ENCODE peak calls at places on chromosome 6, in five cellular contexts. D, N, A, K and P are unnamed samples.

GRCh38 chr6:148064406-148065134 is 278.1 kb upstream of the SASH1 start:
- DNase-seq in D (no peak), N (no peak), A (no peak), K (no peak), P (no peak)

GRCh38 chr6:144320746-144321145 is 35.6 kb downstream of the UTRN start:
- DNase-seq in D (no peak), N (no peak), A (no peak), K (no peak), P (no peak)

GRCh38 chr6:149330133-149330532 is 12.6 kb downstream of the TAB2 start:
- DNase-seq in D (no peak), N (no peak), A (no peak), K (no peak), P (no peak)

GRCh38 chr6:113969888-113970807 is 800 bp downstream of the HDAC2 start:
- DNase-seq in D (peak), N (peak), A (peak), K (peak), P (peak)

GRCh38 chr6:35970181-35970580 is 49.3 kb upstream of the SRPK1 start:
- DNase-seq in D (no peak), N (no peak), A (no peak), K (no peak), P (no peak)

GRCh38 chr6:9056556-9056955 is 621.2 kb upstream of the SLC35B3 start:
- DNase-seq in D (no peak), N (no peak), A (no peak), K (no peak), P (peak)

GRCh38 chr6:21914121-21914973 is 320.8 kb downstream of the SOX4 start:
- DNase-seq in D (peak), N (peak), A (no peak), K (peak), P (no peak)

GRCh38 chr6:34381086-34381485 is 11.4 kb downstream of the NUDT3 start:
- DNase-seq in D (no peak), N (no peak), A (no peak), K (no peak), P (no peak)

GRCh38 chr6:95249176-95249575 is 328.2 kb upstream of the MANEA start:
- DNase-seq in D (no peak), N (no peak), A (no peak), K (no peak), P (no peak)

GRCh38 chr6:34359438-34360158 is 32.9 kb downstream of the NUDT3 start:
- DNase-seq in D (no peak), N (no peak), A (no peak), K (no peak), P (no peak)

GRCh38 chr6:6884193-6884627 is 223.6 kb upstream of the RREB1 start:
- DNase-seq in D (no peak), N (no peak), A (no peak), K (no peak), P (no peak)

GRCh38 chr6:112310439-112311154 is 36.5 kb upstream of the RFPL4B start:
- DNase-seq in D (no peak), N (no peak), A (no peak), K (no peak), P (no peak)

GRCh38 chr6:56144538-56145324 is 102.6 kb downstream of the COL21A1 start:
- DNase-seq in D (no peak), N (no peak), A (no peak), K (no peak), P (no peak)

GRCh38 chr6:12149944-12150510 is 137.9 kb downstream of the HIVEP1 start:
- DNase-seq in D (no peak), N (no peak), A (no peak), K (no peak), P (no peak)

GRCh38 chr6:17336425-17336824 is 55.3 kb downstream of the RBM24 start:
- DNase-seq in D (no peak), N (no peak), A (no peak), K (no peak), P (no peak)

GRCh38 chr6:10478187-10479040 is 42.7 kb upstream of the GCNT2 start:
- DNase-seq in D (no peak), N (no peak), A (no peak), K (no peak), P (no peak)

GRCh38 chr6:157762636-157763035 is 60.4 kb upstream of the SNX9 start:
- DNase-seq in D (no peak), N (no peak), A (peak), K (no peak), P (peak)

GRCh38 chr6:55980627-55981211 is 105.3 kb upstream of the BMP5 start:
- DNase-seq in D (no peak), N (no peak), A (no peak), K (peak), P (peak)

GRCh38 chr6:105178636-105179035 is 1.2 kb downstream of the POPDC3 start:
- DNase-seq in D (no peak), N (no peak), A (no peak), K (no peak), P (no peak)

GRCh38 chr6:105179244-105180065 is at the start of gene POPDC3:
- DNase-seq in D (no peak), N (no peak), A (peak), K (no peak), P (peak)

GRCh38 chr6:105177521-105177920 is 2.3 kb downstream of the POPDC3 start:
- DNase-seq in D (no peak), N (no peak), A (no peak), K (no peak), P (no peak)

GRCh38 chr6:105174512-105174911 is 5.3 kb downstream of the POPDC3 start:
- DNase-seq in D (no peak), N (no peak), A (no peak), K (no peak), P (no peak)

GRCh38 chr6:105178110-105178509 is 1.7 kb downstream of the POPDC3 start:
- DNase-seq in D (no peak), N (no peak), A (no peak), K (no peak), P (no peak)
- H3K27ac ChIP-seq in D (no peak), N (no peak), A (no peak), K (no peak), P (no peak)

DNA sequence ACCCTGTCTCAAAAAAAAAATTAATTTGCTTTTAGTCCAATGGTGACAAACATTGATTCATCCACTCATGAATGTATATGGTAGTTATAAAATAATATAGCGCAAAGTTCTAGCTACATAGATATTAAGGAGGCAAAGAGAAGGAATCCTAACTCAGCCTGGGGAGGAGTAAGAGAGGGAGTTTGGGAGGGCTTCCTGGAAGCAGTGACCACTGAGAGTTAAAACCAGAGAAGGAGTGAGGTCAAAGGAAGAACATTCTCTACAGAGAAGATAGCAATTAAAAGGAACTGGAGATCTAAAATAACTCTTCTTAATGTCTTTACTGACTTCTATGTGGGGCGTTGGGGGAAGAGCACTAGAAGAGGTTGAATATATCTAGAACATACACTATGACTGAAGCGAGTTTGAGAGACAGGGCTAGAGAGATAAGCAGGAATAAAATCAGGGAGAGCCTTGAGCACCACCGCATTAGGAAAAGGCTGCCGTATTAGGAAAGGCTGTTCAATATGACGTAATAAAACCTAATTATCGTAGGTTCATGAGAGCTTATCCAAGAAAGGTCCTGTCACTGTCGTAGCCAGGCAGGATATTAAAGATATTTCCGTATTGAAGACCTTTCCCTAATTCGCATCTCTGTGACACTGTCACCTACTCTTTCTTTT is 81.8 kb upstream of the CNKSR3 start:
- DNase-seq in D (no peak), N (no peak), A (no peak), K (no peak), P (no peak)
- TF ChIP-seq CTCF in D (no peak), N (no peak), A (no peak), K (no peak), P (no peak)

GRCh38 chr6:79543886-79544285 is 6.7 kb upstream of the LCA5 start:
- DNase-seq in D (no peak), N (no peak), A (no peak), K (no peak), P (no peak)

GRCh38 chr6:79546186-79546585 is 9.0 kb upstream of the LCA5 start:
- DNase-seq in D (no peak), N (no peak), A (no peak), K (no peak), P (no peak)

GRCh38 chr6:79543411-79543810 is 6.2 kb upstream of the LCA5 start:
- DNase-seq in D (no peak), N (no peak), A (no peak), K (no peak), P (no peak)

GRCh38 chr6:79544939-79545450 is 7.8 kb upstream of the LCA5 start:
- DNase-seq in D (peak), N (no peak), A (peak), K (peak), P (peak)

DNA sequence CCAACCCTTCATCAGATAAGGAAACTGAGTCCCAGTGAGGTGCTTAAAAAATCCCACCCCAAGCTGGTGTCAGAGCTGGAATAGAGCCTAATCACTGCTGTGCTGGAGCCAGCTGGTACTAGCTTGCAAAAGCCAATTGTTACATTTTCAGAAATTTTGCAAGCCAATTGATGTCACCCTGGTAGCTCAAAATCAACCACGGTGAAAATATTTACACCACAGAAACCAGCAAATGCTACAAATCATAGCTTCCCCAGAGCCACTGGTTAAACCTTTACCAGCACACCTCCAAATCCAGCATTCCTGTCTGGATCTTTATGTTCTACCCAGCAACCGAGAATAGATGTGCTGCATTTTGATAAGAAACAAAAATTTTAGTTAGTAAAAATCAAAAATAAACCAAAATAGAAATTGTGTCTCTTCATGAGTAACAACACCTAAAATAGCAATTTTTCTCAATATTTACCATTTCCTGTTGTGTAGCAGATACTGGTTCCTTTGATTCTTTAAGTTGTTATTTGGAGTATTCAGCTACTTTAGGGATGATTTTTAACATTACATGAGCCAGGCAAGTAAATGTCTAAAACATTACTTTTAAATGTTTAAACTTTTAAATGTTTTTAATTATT is 7.2 kb upstream of the LCA5 start:
- DNase-seq in D (no peak), N (no peak), A (no peak), K (no peak), P (no peak)
- H3K27ac ChIP-seq in D (peak), N (no peak), A (no peak), K (peak), P (no peak)

GRCh38 chr6:42877695-42878094 is 1.7 kb upstream of the RPL7L1 start:
- DNase-seq in D (no peak), N (no peak), A (no peak), K (no peak), P (no peak)

GRCh38 chr6:42879372-42880239 is at the start of gene RPL7L1:
- DNase-seq in D (peak), N (peak), A (peak), K (peak), P (peak)
- TF ChIP-seq CTCF in D (no peak), N (no peak), A (no peak), K (no peak), P (peak)

DNA sequence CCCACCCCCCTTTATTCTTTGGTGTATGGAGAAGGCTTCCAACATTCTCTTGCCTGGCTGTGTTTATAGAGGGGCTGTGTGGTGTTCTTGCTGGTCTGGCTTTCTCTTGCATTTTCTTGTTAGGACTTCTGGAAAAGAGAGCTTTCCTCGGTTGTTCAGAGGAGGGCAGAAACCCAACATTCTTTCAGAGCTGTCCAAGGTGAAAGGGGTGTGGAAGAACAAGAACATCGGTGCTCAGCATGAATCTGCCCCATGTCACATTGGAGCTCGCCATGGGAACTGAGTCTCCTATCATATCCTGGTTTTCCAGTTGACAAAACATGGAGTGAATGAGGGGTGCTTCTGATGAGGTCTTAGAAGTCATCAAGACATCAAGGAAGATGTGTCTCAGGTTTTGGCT is 281.8 kb downstream of the RNF144B start:
- DNase-seq in D (no peak), N (no peak), A (no peak), K (no peak), P (no peak)
- H3K27ac ChIP-seq in D (no peak), N (no peak), A (no peak), K (no peak), P (no peak)

GRCh38 chr6:155219299-155219698 is 44.5 kb upstream of the CLDN20 start:
- DNase-seq in D (no peak), N (no peak), A (no peak), K (no peak), P (no peak)
- TF ChIP-seq CTCF in D (no peak), N (no peak), A (no peak), K (no peak), P (no peak)

GRCh38 chr6:107540465-107540857 is 50.5 kb downstream of the SOBP start:
- DNase-seq in D (no peak), N (no peak), A (no peak), K (no peak), P (no peak)

GRCh38 chr6:107542170-107542569 is 52.3 kb downstream of the SOBP start:
- DNase-seq in D (no peak), N (no peak), A (no peak), K (no peak), P (no peak)

GRCh38 chr6:107545761-107546160 is 55.8 kb downstream of the SOBP start:
- DNase-seq in D (no peak), N (no peak), A (no peak), K (no peak), P (no peak)

GRCh38 chr6:107543088-107543487 is 53.2 kb downstream of the SOBP start:
- DNase-seq in D (no peak), N (no peak), A (no peak), K (no peak), P (no peak)

DNA sequence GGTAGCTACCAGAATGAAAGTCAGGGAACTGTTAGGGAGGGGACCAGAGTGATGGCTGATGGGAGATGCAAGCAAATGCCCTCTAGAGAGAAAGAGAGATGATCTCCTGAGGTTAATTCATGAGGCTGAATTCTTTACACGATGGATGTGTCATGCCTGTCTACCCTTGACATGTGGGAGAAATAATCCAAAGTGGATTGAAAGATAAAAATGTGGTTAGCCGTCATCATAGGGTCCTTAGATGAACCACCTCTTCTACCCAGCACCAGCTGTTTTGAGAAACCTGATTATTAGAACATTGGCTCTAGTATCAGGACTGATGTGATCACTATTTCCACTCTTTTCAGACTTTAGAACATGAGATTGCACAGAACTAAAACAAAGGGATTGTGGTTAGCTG is 53.6 kb downstream of the SOBP start:
- DNase-seq in D (no peak), N (no peak), A (no peak), K (no peak), P (no peak)
- H3K27ac ChIP-seq in D (no peak), N (no peak), A (no peak), K (no peak), P (no peak)